ENCODE peak calls at places on chromosomes 7 and 10, in four cellular contexts. S, A, Z and O are unnamed samples.

GRCh38 chr10:10677479-10677878 is 340.2 kb upstream of the CELF2 start:
- DNase-seq in S (peak), A (peak), Z (peak), O (peak)

GRCh38 chr10:115432188-115432819 is 339.1 kb downstream of the ATRNL1 start:
- DNase-seq in S (no peak), A (peak), Z (peak), O (peak)

GRCh38 chr7:115230882-115231508 is 309.1 kb downstream of the MDFIC start:
- DNase-seq in S (no peak), A (peak), Z (peak), O (no peak)

GRCh38 chr7:101255841-101256240 is 11.0 kb upstream of the FIS1 start:
- DNase-seq in S (no peak), A (no peak), Z (no peak), O (no peak)

GRCh38 chr10:92103376-92104084 is 180.0 kb downstream of the BTAF1 start:
- DNase-seq in S (no peak), A (no peak), Z (no peak), O (no peak)

GRCh38 chr10:110944997-110945396 is 25.6 kb downstream of the SHOC2 start:
- DNase-seq in S (no peak), A (no peak), Z (no peak), O (no peak)

GRCh38 chr10:113430634-113431033 is 122.2 kb upstream of the HABP2 start:
- DNase-seq in S (no peak), A (no peak), Z (no peak), O (no peak)

GRCh38 chr7:155848691-155849690 is 36.7 kb upstream of the SHH start:
- DNase-seq in S (no peak), A (peak), Z (no peak), O (no peak)

GRCh38 chr10:91820144-91820543 is 21.9 kb downstream of the TNKS2 start:
- DNase-seq in S (no peak), A (no peak), Z (no peak), O (no peak)

GRCh38 chr7:108030536-108030935 is 27.6 kb upstream of the LAMB1 start:
- DNase-seq in S (no peak), A (no peak), Z (peak), O (no peak)

GRCh38 chr7:128672927-128673517 is 930 bp downstream of the GARIN1A start:
- DNase-seq in S (no peak), A (peak), Z (peak), O (peak)

GRCh38 chr10:127579640-127580039 is 30.5 kb downstream of the NPS start:
- DNase-seq in S (no peak), A (no peak), Z (no peak), O (no peak)

GRCh38 chr7:46058424-46058823 is 137.4 kb upstream of the IGFBP3 start:
- DNase-seq in S (no peak), A (no peak), Z (no peak), O (no peak)